ENCODE peak calls at places on chromosomes 7 and 10, in seven cellular contexts. R is C1 segment of cervical spinal cord; C is NCI-H1436; B is Calu3; N is EL; H is endodermal cell; J is activated CD8-positive, alpha-beta memory T cell treated with anti-CD3 and anti-CD28 coated beads for 4 hours. T is an unnamed sample.

GRCh38 chr10:97217299-97217698 is 31.5 kb upstream of the SLIT1 start:
- DNase-seq in R (no peak), C (no peak), B (no peak), N (no peak), H (no peak), J (no peak), T (no peak)

GRCh38 chr10:47336387-47337134 is 11.6 kb upstream of the RBP3 start:
- DNase-seq in R (no peak), C (no peak), B (no peak), N (peak), H (no peak), J (no peak), T (no peak)

GRCh38 chr7:30625283-30625682 is 30.6 kb downstream of the GARS1 start:
- DNase-seq in R (no peak), C (no peak), B (no peak), N (no peak), H (no peak), J (no peak), T (no peak)

GRCh38 chr7:107989618-107990373 is 13.2 kb downstream of the LAMB1 start:
- DNase-seq in R (no peak), C (no peak), B (no peak), N (peak), H (no peak), J (no peak), T (no peak)

GRCh38 chr10:65769828-65770227 is 1156.0 kb upstream of the LRRTM3 start:
- DNase-seq in R (no peak), C (no peak), B (no peak), N (no peak), H (no peak), J (no peak), T (no peak)

GRCh38 chr10:14534152-14534551 is 203.4 kb upstream of the FRMD4A start:
- DNase-seq in R (no peak), C (no peak), B (no peak), N (no peak), H (no peak), J (no peak), T (no peak)

GRCh38 chr7:13911920-13912319 is 77.5 kb downstream of the ETV1 start:
- DNase-seq in R (no peak), C (no peak), B (no peak), N (no peak), H (no peak), J (no peak), T (no peak)

GRCh38 chr7:84085147-84085546 is 109.4 kb downstream of the SEMA3A start:
- DNase-seq in R (no peak), C (no peak), B (no peak), N (peak), H (no peak), J (no peak), T (no peak)

GRCh38 chr7:114922652-114923402 is 933 bp downstream of the MDFIC start:
- DNase-seq in R (peak), C (no peak), B (peak), N (peak), H (peak), J (peak), T (peak)

GRCh38 chr10:36676321-36677169 is 448.9 kb upstream of the ANKRD30A start:
- DNase-seq in R (no peak), C (peak), B (no peak), N (no peak), H (no peak), J (no peak), T (peak)

GRCh38 chr7:82566752-82567151 is 123.2 kb upstream of the CACNA2D1 start:
- DNase-seq in R (peak), C (no peak), B (no peak), N (no peak), H (no peak), J (no peak), T (no peak)

GRCh38 chr10:132688580-132689420 is 97.1 kb downstream of the NKX6-2 start:
- DNase-seq in R (no peak), C (no peak), B (no peak), N (no peak), H (peak), J (no peak), T (no peak)

GRCh38 chr10:93074597-93075368 is 1.1 kb downstream of the CYP26A1 start:
- DNase-seq in R (no peak), C (no peak), B (no peak), N (no peak), H (peak), J (no peak), T (no peak)

GRCh38 chr10:24238527-24239247 is 29.7 kb downstream of the KIAA1217 start:
- DNase-seq in R (no peak), C (no peak), B (peak), N (no peak), H (peak), J (no peak), T (no peak)

GRCh38 chr10:78664929-78665525 is 403.7 kb upstream of the ZMIZ1 start:
- DNase-seq in R (no peak), C (no peak), B (peak), N (peak), H (peak), J (no peak), T (no peak)

GRCh38 chr10:10092581-10092980 is 925.1 kb upstream of the CELF2 start:
- DNase-seq in R (no peak), C (no peak), B (no peak), N (peak), H (peak), J (no peak), T (no peak)

GRCh38 chr10:66627156-66627555 is 298.7 kb upstream of the LRRTM3 start:
- DNase-seq in R (no peak), C (no peak), B (peak), N (peak), H (peak), J (no peak), T (no peak)

GRCh38 chr10:14947268-14947667 is 6.6 kb downstream of the DCLRE1C start:
- DNase-seq in R (no peak), C (no peak), B (no peak), N (no peak), H (no peak), J (no peak), T (no peak)

GRCh38 chr7:7566651-7567611 is at the start of gene MIOS:
- DNase-seq in R (peak), C (peak), B (peak), N (peak), H (peak), J (peak), T (peak)

T was measured in NCI-H1417.